ENCODE peak calls at places on chromosomes 5 and 9, in five cellular contexts. One of them, this sample, is unnamed.

GRCh38 chr9:137299938-137300337 is 2.1 kb downstream of the NRARP start:
- DNase-seq in neural crest cell: no peak
- DNase-seq in esophagus squamous epithelium: no peak
- DNase-seq in choroid plexus epithelial cell: no peak
- DNase-seq in ovary: no peak
- DNase-seq in this sample: peak; percentile 66

GRCh38 chr5:149697001-149697400 is 33.1 kb upstream of the PPARGC1B start:
- DNase-seq in neural crest cell: no peak
- DNase-seq in esophagus squamous epithelium: no peak
- DNase-seq in choroid plexus epithelial cell: peak; percentile 57
- DNase-seq in ovary: no peak
- DNase-seq in this sample: no peak

GRCh38 chr9:109342878-109343277 is 22.0 kb upstream of the EPB41L4B start:
- DNase-seq in neural crest cell: no peak
- DNase-seq in esophagus squamous epithelium: no peak
- DNase-seq in choroid plexus epithelial cell: no peak
- DNase-seq in ovary: no peak
- DNase-seq in this sample: no peak

GRCh38 chr5:149887622-149888183 is 56.9 kb downstream of the PDE6A start:
- DNase-seq in neural crest cell: no peak
- DNase-seq in esophagus squamous epithelium: no peak
- DNase-seq in choroid plexus epithelial cell: peak; percentile 96
- DNase-seq in ovary: peak; percentile 43
- DNase-seq in this sample: no peak

GRCh38 chr9:69801994-69802393 is 18.6 kb upstream of the CFAP95 start:
- DNase-seq in neural crest cell: no peak
- DNase-seq in esophagus squamous epithelium: no peak
- DNase-seq in choroid plexus epithelial cell: peak; percentile 15
- DNase-seq in ovary: no peak
- DNase-seq in this sample: no peak

GRCh38 chr9:70297141-70297540 is 38.4 kb downstream of the SMC5 start:
- DNase-seq in neural crest cell: no peak
- DNase-seq in esophagus squamous epithelium: no peak
- DNase-seq in choroid plexus epithelial cell: no peak
- DNase-seq in ovary: no peak
- DNase-seq in this sample: no peak

GRCh38 chr9:85610074-85610855 is 131.5 kb downstream of the AGTPBP1 start:
- DNase-seq in neural crest cell: peak; percentile 38
- DNase-seq in esophagus squamous epithelium: no peak
- DNase-seq in choroid plexus epithelial cell: peak; percentile 92
- DNase-seq in ovary: no peak
- DNase-seq in this sample: no peak

GRCh38 chr9:92293075-92293354 is 482 bp downstream of the IARS1 start:
- DNase-seq in neural crest cell: no peak
- DNase-seq in esophagus squamous epithelium: no peak
- DNase-seq in choroid plexus epithelial cell: no peak
- DNase-seq in ovary: no peak
- DNase-seq in this sample: no peak

GRCh38 chr5:88144219-88145040 is 124.2 kb downstream of the TMEM161B start:
- DNase-seq in neural crest cell: peak; percentile 12
- DNase-seq in esophagus squamous epithelium: no peak
- DNase-seq in choroid plexus epithelial cell: no peak
- DNase-seq in ovary: no peak
- DNase-seq in this sample: peak; percentile 39

GRCh38 chr5:140568664-140569063 is 4.0 kb downstream of the SLC35A4 start:
- DNase-seq in neural crest cell: no peak
- DNase-seq in esophagus squamous epithelium: no peak
- DNase-seq in choroid plexus epithelial cell: no peak
- DNase-seq in ovary: no peak
- DNase-seq in this sample: no peak

DNA sequence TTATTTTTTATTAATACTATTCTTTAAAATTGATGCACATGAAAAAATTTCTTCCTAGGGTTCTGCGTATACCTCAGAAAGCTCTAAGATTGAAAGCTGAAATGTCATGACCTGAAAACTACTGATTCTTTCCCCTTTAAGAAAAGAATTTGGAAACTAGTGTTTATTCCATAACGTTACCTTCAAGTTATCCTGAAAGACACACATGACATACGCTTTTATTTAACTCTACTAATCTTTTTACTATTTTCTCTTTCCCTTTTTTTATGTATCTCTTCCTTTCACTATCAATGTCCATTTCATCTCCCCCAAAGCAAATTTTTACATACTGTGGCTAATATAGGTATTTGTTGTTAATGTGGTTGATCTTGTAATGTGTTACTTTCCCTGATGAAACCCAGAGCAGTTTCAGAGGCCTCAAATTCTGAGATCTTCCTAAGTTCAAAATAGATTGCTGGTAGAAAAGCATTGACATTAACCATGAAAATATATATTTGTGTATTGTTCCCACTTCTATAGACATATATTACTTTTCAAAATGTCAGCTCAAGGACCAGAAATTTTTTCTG is 7.4 kb downstream of the NIPBL start:
- DNase-seq in neural crest cell: no peak
- DNase-seq in esophagus squamous epithelium: no peak
- DNase-seq in choroid plexus epithelial cell: no peak
- DNase-seq in ovary: no peak
- DNase-seq in this sample: no peak
- TF ChIP-seq CTCF in neural crest cell: no peak
- TF ChIP-seq CTCF in esophagus squamous epithelium: no peak
- TF ChIP-seq CTCF in choroid plexus epithelial cell: no peak
- TF ChIP-seq CTCF in ovary: no peak
- TF ChIP-seq CTCF in this sample: no peak

DNA sequence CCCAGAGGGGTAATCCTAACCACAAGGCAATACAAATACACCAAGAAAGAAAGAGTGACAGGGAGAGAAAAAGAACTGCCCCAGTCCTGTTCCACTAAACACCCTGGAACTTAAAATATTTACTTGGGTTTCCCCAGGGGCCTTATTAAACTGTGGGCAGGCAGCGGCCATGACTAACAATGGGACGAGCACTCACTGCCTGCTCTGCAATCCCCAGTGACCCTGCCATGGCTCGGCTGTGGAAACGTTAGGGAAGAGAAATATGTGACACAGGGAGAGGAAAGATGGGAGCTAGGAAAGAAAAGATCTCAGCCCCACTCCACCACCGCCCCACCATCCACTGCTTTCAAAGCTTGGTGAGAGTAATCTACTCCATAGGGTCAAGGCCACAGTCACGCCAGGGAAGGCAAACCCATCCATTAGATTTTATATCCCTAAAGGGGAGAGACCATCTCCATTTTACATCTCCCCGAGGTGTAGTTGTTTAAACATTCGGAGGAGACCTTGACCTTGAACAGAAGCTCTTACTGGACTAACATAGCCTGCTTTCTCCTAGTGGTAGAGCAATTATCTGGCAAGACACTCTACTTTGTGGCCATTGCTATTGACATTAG is 117.6 kb downstream of the EFNA5 start:
- DNase-seq in neural crest cell: no peak
- DNase-seq in esophagus squamous epithelium: no peak
- DNase-seq in choroid plexus epithelial cell: no peak
- DNase-seq in ovary: no peak
- DNase-seq in this sample: no peak
- TF ChIP-seq CTCF in neural crest cell: no peak
- TF ChIP-seq CTCF in esophagus squamous epithelium: no peak
- TF ChIP-seq CTCF in choroid plexus epithelial cell: no peak
- TF ChIP-seq CTCF in ovary: no peak
- TF ChIP-seq CTCF in this sample: no peak

DNA sequence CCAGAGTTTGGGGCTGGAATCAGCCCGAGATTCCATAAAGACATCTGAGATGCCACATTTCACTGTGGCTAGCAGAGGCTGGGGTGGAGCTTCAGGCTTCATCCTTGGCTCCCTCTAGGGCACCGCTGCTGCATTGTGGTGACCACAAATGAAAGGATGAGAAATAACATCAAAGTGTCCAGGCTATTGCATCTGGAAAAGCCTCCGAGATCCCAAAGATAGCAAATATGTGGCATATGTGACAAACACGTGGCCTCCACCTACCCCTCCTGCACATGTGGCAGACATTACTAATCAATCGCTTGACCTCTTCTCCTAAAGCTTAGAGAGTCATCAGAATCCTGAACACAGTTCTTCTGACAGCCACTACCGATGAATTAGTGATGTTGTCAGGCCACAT is 4.5 kb downstream of the SPARC start:
- DNase-seq in neural crest cell: no peak
- DNase-seq in esophagus squamous epithelium: no peak
- DNase-seq in choroid plexus epithelial cell: peak; percentile 43
- DNase-seq in ovary: no peak
- DNase-seq in this sample: no peak
- TF ChIP-seq CTCF in neural crest cell: no peak
- TF ChIP-seq CTCF in esophagus squamous epithelium: no peak
- TF ChIP-seq CTCF in choroid plexus epithelial cell: peak; percentile 37
- TF ChIP-seq CTCF in ovary: no peak
- TF ChIP-seq CTCF in this sample: no peak

DNA sequence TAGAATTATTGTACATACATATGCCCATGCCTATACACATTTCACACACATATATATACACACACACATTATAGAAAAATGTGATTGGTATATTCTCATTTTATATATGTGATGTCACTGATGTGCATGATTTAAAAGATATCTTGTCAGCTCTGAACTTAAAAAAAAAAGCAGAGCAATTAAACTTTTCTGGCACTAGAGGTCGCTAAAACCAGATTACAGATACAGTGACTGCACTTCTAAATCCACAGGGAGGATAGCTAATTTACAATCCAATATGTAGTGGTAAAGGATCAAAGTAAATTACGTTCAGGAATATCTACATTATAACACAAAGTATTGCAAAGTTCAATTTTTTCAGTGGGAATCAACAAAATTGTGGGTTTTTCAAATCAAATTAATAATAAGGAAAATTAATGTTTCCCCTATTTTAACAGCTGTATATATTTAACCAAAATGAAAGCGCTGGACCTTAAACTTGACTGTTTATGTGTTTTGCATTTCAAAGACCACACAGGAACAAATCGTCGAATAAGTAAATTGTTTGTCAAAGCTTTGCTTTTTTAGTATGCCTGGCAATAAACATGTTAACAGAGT is 1201.2 kb upstream of the C9orf72 start:
- DNase-seq in neural crest cell: no peak
- DNase-seq in esophagus squamous epithelium: no peak
- DNase-seq in choroid plexus epithelial cell: peak; percentile 67
- DNase-seq in ovary: no peak
- DNase-seq in this sample: no peak
- TF ChIP-seq CTCF in neural crest cell: peak; percentile 82
- TF ChIP-seq CTCF in esophagus squamous epithelium: no peak
- TF ChIP-seq CTCF in choroid plexus epithelial cell: peak; percentile 63
- TF ChIP-seq CTCF in ovary: no peak
- TF ChIP-seq CTCF in this sample: peak; percentile 45

This sample was measured in dorsolateral prefrontal cortex.